ENCODE peak calls at places on chromosomes 7 and 10, in four cellular contexts. F, Y, I and B are unnamed samples.

GRCh38 chr10:90859321-90859751 is 1.5 kb upstream of the HTR7 start:
- DNase-seq in F (no peak), Y (no peak), I (no peak), B (peak)

GRCh38 chr7:69182596-69183467 is 415.4 kb upstream of the AUTS2 start:
- DNase-seq in F (no peak), Y (no peak), I (no peak), B (no peak)

GRCh38 chr7:29102554-29103151 is 43.7 kb downstream of the CPVL start:
- DNase-seq in F (no peak), Y (peak), I (peak), B (peak)

GRCh38 chr7:133836666-133837065 is 290.5 kb upstream of the LRGUK start:
- DNase-seq in F (no peak), Y (no peak), I (peak), B (no peak)

GRCh38 chr10:59709472-59710125 is at the start of gene SLC16A9:
- DNase-seq in F (peak), Y (peak), I (peak), B (peak)

GRCh38 chr7:31705377-31705776 is 18.4 kb downstream of the PPP1R17 start:
- DNase-seq in F (no peak), Y (no peak), I (no peak), B (no peak)

GRCh38 chr7:95843286-95843685 is 70.9 kb downstream of the DYNC1I1 start:
- DNase-seq in F (no peak), Y (no peak), I (peak), B (peak)

GRCh38 chr7:19665399-19666008 is 43.3 kb downstream of the POLR1F start:
- DNase-seq in F (no peak), Y (no peak), I (peak), B (peak)

GRCh38 chr10:124458473-124458872 is 3.1 kb upstream of the LHPP start:
- DNase-seq in F (no peak), Y (no peak), I (no peak), B (no peak)

GRCh38 chr10:95755511-95756004 is 405 bp upstream of the ENTPD1 start:
- DNase-seq in F (no peak), Y (no peak), I (no peak), B (no peak)

GRCh38 chr7:30148951-30149459 is 14.2 kb downstream of the MTURN start:
- DNase-seq in F (peak), Y (no peak), I (peak), B (no peak)

GRCh38 chr7:25820432-25821040 is 331.5 kb upstream of the NFE2L3 start:
- DNase-seq in F (no peak), Y (no peak), I (peak), B (peak)

GRCh38 chr10:12742776-12743175 is 258.7 kb downstream of the CCDC3 start:
- DNase-seq in F (no peak), Y (no peak), I (no peak), B (no peak)